ENCODE peak calls at places on chromosomes 11 and 22, in six cellular contexts. L, G, A, X, I and Z are unnamed samples.

GRCh38 chr11:106322111-106322510 is 244.6 kb downstream of the AASDHPPT start:
- DNase-seq in L (no peak), G (no peak), A (no peak), X (no peak), I (no peak), Z (no peak)

GRCh38 chr11:112241486-112241885 is 15.3 kb downstream of the PTS start:
- DNase-seq in L (no peak), G (no peak), A (no peak), X (peak), I (no peak), Z (no peak)

GRCh38 chr11:103648670-103649400 is 387.6 kb upstream of the DDI1 start:
- DNase-seq in L (no peak), G (no peak), A (no peak), X (peak), I (no peak), Z (no peak)

GRCh38 chr11:69657456-69657910 is 16.5 kb downstream of the CCND1 start:
- DNase-seq in L (no peak), G (no peak), A (peak), X (no peak), I (no peak), Z (no peak)

GRCh38 chr11:19077965-19078364 is 17.4 kb upstream of the MRGPRX2 start:
- DNase-seq in L (no peak), G (no peak), A (no peak), X (no peak), I (no peak), Z (no peak)

GRCh38 chr11:12950681-12951080 is 58.4 kb upstream of the RASSF10 start:
- DNase-seq in L (no peak), G (no peak), A (no peak), X (peak), I (no peak), Z (no peak)

GRCh38 chr22:23218867-23219251 is 38.5 kb downstream of the BCR start:
- DNase-seq in L (no peak), G (peak), A (peak), X (no peak), I (peak), Z (peak)

GRCh38 chr22:20440637-20441591 is 3.3 kb upstream of the SCARF2 start:
- DNase-seq in L (no peak), G (no peak), A (no peak), X (no peak), I (no peak), Z (no peak)

GRCh38 chr11:16891964-16892363 is 122.2 kb downstream of the PLEKHA7 start:
- DNase-seq in L (no peak), G (no peak), A (no peak), X (peak), I (no peak), Z (no peak)

GRCh38 chr11:11366793-11367192 is 13.7 kb upstream of the CSNK2A3 start:
- DNase-seq in L (no peak), G (no peak), A (no peak), X (peak), I (no peak), Z (no peak)

GRCh38 chr22:17243524-17243923 is 24.3 kb upstream of the ADA2 start:
- DNase-seq in L (no peak), G (no peak), A (no peak), X (peak), I (peak), Z (peak)

GRCh38 chr11:46392421-46393230 is 1.1 kb upstream of the CHRM4 start:
- DNase-seq in L (no peak), G (peak), A (peak), X (peak), I (peak), Z (peak)

GRCh38 chr11:113057038-113057437 is 95.8 kb downstream of the NCAM1 start:
- DNase-seq in L (no peak), G (no peak), A (no peak), X (no peak), I (no peak), Z (no peak)

GRCh38 chr22:42816339-42816738 is 40.7 kb downstream of the ARFGAP3 start:
- DNase-seq in L (no peak), G (no peak), A (no peak), X (no peak), I (no peak), Z (no peak)

GRCh38 chr11:35799655-35800054 is 137.1 kb downstream of the TRIM44 start:
- DNase-seq in L (no peak), G (no peak), A (no peak), X (no peak), I (no peak), Z (no peak)

GRCh38 chr22:28283025-28283654 is 364.1 kb upstream of the PITPNB start:
- DNase-seq in L (no peak), G (no peak), A (no peak), X (peak), I (no peak), Z (no peak)

GRCh38 chr11:69915501-69916250 is 96.5 kb upstream of the FGF3 start:
- DNase-seq in L (peak), G (peak), A (peak), X (peak), I (peak), Z (peak)

GRCh38 chr11:134586726-134587125 is 174.7 kb upstream of the B3GAT1 start:
- DNase-seq in L (no peak), G (no peak), A (no peak), X (no peak), I (no peak), Z (no peak)

GRCh38 chr11:62707277-62707771 is at the start of the genes BSCL2 and GNG3:
- DNase-seq in L (no peak), G (peak), A (peak), X (no peak), I (no peak), Z (peak)

GRCh38 chr11:110524227-110524626 is 94.5 kb downstream of the FDX1 start:
- DNase-seq in L (no peak), G (no peak), A (no peak), X (peak), I (no peak), Z (peak)

GRCh38 chr11:113476553-113476952 is 1.4 kb upstream of the DRD2 start:
- DNase-seq in L (no peak), G (no peak), A (no peak), X (no peak), I (no peak), Z (no peak)

GRCh38 chr22:43110444-43110926 is at the start of gene BIK:
- DNase-seq in L (no peak), G (peak), A (peak), X (peak), I (peak), Z (peak)

GRCh38 chr11:107182983-107183382 is 164.7 kb upstream of the GUCY1A2 start:
- DNase-seq in L (no peak), G (no peak), A (no peak), X (peak), I (no peak), Z (no peak)

GRCh38 chr11:19026862-19027261 is 33.7 kb downstream of the MRGPRX2 start:
- DNase-seq in L (no peak), G (no peak), A (no peak), X (no peak), I (no peak), Z (no peak)

GRCh38 chr11:45270946-45271345 is 15.2 kb downstream of the SYT13 start:
- DNase-seq in L (no peak), G (no peak), A (no peak), X (no peak), I (no peak), Z (no peak)

GRCh38 chr11:119505861-119506260 is 82.9 kb upstream of the THY1 start:
- DNase-seq in L (no peak), G (no peak), A (no peak), X (no peak), I (no peak), Z (no peak)

GRCh38 chr11:124843616-124843910 is 21.7 kb upstream of the ROBO3 start:
- DNase-seq in L (no peak), G (peak), A (no peak), X (no peak), I (no peak), Z (no peak)

GRCh38 chr11:112229746-112230433 is 3.7 kb downstream of the PTS start:
- DNase-seq in L (no peak), G (no peak), A (no peak), X (peak), I (no peak), Z (no peak)

GRCh38 chr22:20116376-20116950 is 559 bp downstream of the RANBP1 start:
- DNase-seq in L (no peak), G (peak), A (no peak), X (peak), I (no peak), Z (peak)

GRCh38 chr22:46338636-46339035 is 3.1 kb downstream of the TRMU start:
- DNase-seq in L (no peak), G (no peak), A (no peak), X (no peak), I (no peak), Z (no peak)

GRCh38 chr22:37169412-37169811 is 18.6 kb downstream of the C1QTNF6 start:
- DNase-seq in L (no peak), G (no peak), A (no peak), X (no peak), I (no peak), Z (no peak)

GRCh38 chr22:37171662-37172061 is 16.4 kb downstream of the C1QTNF6 start:
- DNase-seq in L (no peak), G (no peak), A (peak), X (no peak), I (no peak), Z (no peak)

GRCh38 chr22:37167981-37168647 is 18.4 kb upstream of the IL2RB start:
- DNase-seq in L (no peak), G (no peak), A (no peak), X (no peak), I (no peak), Z (no peak)

GRCh38 chr22:37172266-37173245 is 15.5 kb downstream of the C1QTNF6 start:
- DNase-seq in L (no peak), G (no peak), A (peak), X (no peak), I (no peak), Z (no peak)

GRCh38 chr22:37169947-37170688 is 17.9 kb downstream of the C1QTNF6 start:
- DNase-seq in L (no peak), G (no peak), A (no peak), X (no peak), I (no peak), Z (no peak)
- H3K27ac ChIP-seq in L (no peak), G (no peak), A (no peak), X (no peak), I (no peak), Z (peak)

GRCh38 chr11:130145975-130146776 is 13.4 kb upstream of the ST14 start:
- DNase-seq in L (peak), G (no peak), A (no peak), X (peak), I (no peak), Z (peak)
- H3K4me2 ChIP-seq in L (peak), G (no peak), A (no peak), X (no peak), I (peak), Z (no peak)

DNA sequence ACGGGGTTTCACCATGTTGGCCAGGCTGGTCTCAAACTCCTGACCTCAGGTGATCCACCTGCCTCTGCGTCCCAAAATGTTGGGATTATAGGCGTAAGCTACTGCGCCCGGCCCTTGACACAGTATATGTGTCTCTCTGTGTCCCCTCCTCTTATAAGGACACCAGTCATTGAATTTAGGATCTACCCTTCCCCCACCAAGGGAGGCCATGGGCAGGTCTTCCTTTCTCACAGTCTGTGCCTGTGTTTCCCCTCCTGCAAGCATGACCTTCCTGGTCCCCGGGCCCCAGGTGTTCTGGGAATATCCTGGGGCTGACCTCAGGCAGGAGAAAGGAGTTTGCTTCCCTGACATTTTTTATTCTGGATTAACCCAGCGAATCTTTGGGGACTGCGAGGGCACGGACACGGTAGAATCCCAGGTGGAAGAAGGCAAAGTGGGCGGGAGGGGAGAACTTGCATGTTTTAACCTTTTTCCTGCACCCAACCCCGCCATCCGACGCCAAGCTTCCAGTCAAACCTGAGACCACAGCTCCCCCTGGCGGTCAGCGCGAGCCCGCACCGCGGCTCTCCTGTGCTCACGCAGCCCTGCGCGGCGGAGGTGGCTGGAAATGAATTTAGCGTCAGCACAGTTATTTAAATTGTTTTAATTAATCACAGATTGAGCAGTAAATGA is 42.1 kb upstream of the ISX start:
- DNase-seq in L (peak), G (peak), A (peak), X (peak), I (peak), Z (peak)
- TF ChIP-seq EZH2phosphoT487 in L (no peak), G (no peak), A (no peak), X (no peak), I (no peak), Z (no peak)

GRCh38 chr22:26483439-26484359 is at the start of the genes HPS4 and SRRD:
- DNase-seq in L (peak), G (peak), A (peak), X (peak), I (peak), Z (peak)
- H3K27ac ChIP-seq in L (peak), G (peak), A (peak), X (peak), I (peak), Z (peak)

GRCh38 chr11:33684003-33684715 is 16.5 kb downstream of the C11orf91 start:
- DNase-seq in L (no peak), G (peak), A (no peak), X (no peak), I (no peak), Z (no peak)
- H3K4me2 ChIP-seq in L (no peak), G (peak), A (no peak), X (peak), I (no peak), Z (no peak)

GRCh38 chr22:36373258-36373579 is 14.5 kb downstream of the MYH9 start:
- DNase-seq in L (no peak), G (no peak), A (no peak), X (no peak), I (no peak), Z (no peak)
- TF ChIP-seq EZH2phosphoT487 in L (no peak), G (no peak), A (no peak), X (no peak), I (no peak), Z (no peak)

GRCh38 chr11:71459076-71459766 is 6.2 kb downstream of the NADSYN1 start:
- DNase-seq in L (no peak), G (no peak), A (no peak), X (no peak), I (no peak), Z (no peak)

GRCh38 chr11:71462726-71463125 is 9.7 kb downstream of the NADSYN1 start:
- DNase-seq in L (no peak), G (no peak), A (no peak), X (no peak), I (no peak), Z (no peak)

GRCh38 chr11:71459767-71460320 is 6.8 kb downstream of the NADSYN1 start:
- DNase-seq in L (no peak), G (peak), A (no peak), X (no peak), I (no peak), Z (no peak)

GRCh38 chr11:71463331-71464211 is 10.6 kb downstream of the NADSYN1 start:
- DNase-seq in L (no peak), G (no peak), A (no peak), X (no peak), I (no peak), Z (no peak)

GRCh38 chr11:71461696-71462095 is 8.7 kb downstream of the NADSYN1 start:
- DNase-seq in L (no peak), G (no peak), A (no peak), X (no peak), I (no peak), Z (no peak)
- H3K27ac ChIP-seq in L (no peak), G (no peak), A (no peak), X (no peak), I (no peak), Z (no peak)